ENCODE peak calls at places on chromosomes 1 and 21, in six cellular contexts. P is HCT116, Y is IMR-90, K is tibial nerve, Q is stomach, L is ovary. G is an unnamed sample.

GRCh38 chr1:1959459-1959839 is 40.4 kb upstream of the TMEM52 start:
- DNase-seq in Y (no peak), L (no peak), P (no peak), K (no peak), Q (no peak), G (no peak)

GRCh38 chr1:223401873-223402789 is 8.9 kb downstream of the CCDC185 start:
- DNase-seq in P (peak), Q (no peak), K (no peak), Y (peak), L (no peak), G (no peak)

GRCh38 chr21:27648560-27648959 is 681.7 kb upstream of the ADAMTS5 start:
- DNase-seq in Q (no peak), Y (peak), L (no peak), P (no peak), K (no peak), G (no peak)

GRCh38 chr1:182404764-182405163 is 4.3 kb upstream of the TEDDM1 start:
- DNase-seq in L (no peak), K (no peak), Q (no peak), P (no peak), Y (no peak), G (no peak)

GRCh38 chr21:44424608-44425306 is 30.6 kb upstream of the LRRC3 start:
- DNase-seq in P (no peak), L (no peak), K (peak), Q (no peak), Y (no peak), G (peak)

GRCh38 chr1:202698276-202698675 is 12.0 kb downstream of the SYT2 start:
- DNase-seq in P (no peak), Q (no peak), Y (no peak), K (no peak), L (no peak), G (no peak)

GRCh38 chr1:20266642-20267041 is 24.0 kb upstream of the VWA5B1 start:
- DNase-seq in P (no peak), Q (no peak), K (no peak), Y (no peak), L (no peak), G (no peak)

GRCh38 chr1:61377242-61377958 is 295.0 kb downstream of the NFIA start:
- DNase-seq in Y (no peak), Q (no peak), L (no peak), K (no peak), P (no peak), G (no peak)

GRCh38 chr21:45365186-45365607 is 39.8 kb upstream of the COL18A1 start:
- DNase-seq in Y (no peak), P (no peak), Q (no peak), K (no peak), L (no peak), G (no peak)

GRCh38 chr1:23756676-23757075 is 13.4 kb downstream of the ELOA start:
- DNase-seq in Q (no peak), K (no peak), P (no peak), Y (peak), L (no peak), G (no peak)

GRCh38 chr1:167068761-167069160 is 21.4 kb downstream of the GPA33 start:
- DNase-seq in K (no peak), Q (no peak), P (no peak), Y (no peak), L (no peak), G (no peak)

GRCh38 chr1:167065481-167065880 is 24.7 kb downstream of the GPA33 start:
- DNase-seq in K (no peak), Y (no peak), L (no peak), P (no peak), Q (no peak), G (no peak)

GRCh38 chr1:167067904-167068303 is 22.3 kb downstream of the GPA33 start:
- DNase-seq in Y (no peak), P (no peak), K (no peak), L (no peak), Q (no peak), G (no peak)

GRCh38 chr1:167064622-167065021 is 25.6 kb downstream of the GPA33 start:
- DNase-seq in Q (no peak), Y (no peak), K (no peak), L (no peak), P (no peak), G (no peak)

GRCh38 chr1:167066333-167067122 is 23.6 kb downstream of the GPA33 start:
- DNase-seq in L (peak), K (peak), P (peak), Y (peak), Q (peak), G (peak)
- H3K4me3 ChIP-seq in L (no peak), K (no peak), P (no peak), Y (peak), Q (peak), G (no peak)

DNA sequence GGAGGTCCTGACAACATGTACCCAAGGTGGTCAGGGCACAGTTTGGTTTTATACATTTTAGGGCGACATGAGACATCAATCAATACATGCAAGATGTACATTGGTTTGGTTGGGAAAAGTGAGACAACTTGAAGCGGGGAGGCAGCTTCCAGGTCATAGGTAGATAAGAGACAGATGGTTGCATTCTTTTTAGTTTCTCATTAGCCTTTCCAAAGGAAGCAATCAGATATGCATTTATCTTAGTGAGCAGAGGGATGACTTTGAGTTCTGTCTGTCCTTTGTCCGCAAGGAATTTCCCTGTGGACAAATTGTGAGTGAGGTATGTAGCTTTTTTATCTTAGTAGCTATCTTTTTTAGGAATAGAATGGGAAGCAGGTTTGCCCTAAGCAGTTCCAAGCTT is 10.5 kb upstream of the RBM15 start:
- DNase-seq in Y (no peak), Q (no peak), P (no peak), K (no peak), L (no peak), G (no peak)
- TF ChIP-seq POLR2A in Y (no peak), Q (no peak), P (no peak), K (no peak), L (no peak), G (no peak)

DNA sequence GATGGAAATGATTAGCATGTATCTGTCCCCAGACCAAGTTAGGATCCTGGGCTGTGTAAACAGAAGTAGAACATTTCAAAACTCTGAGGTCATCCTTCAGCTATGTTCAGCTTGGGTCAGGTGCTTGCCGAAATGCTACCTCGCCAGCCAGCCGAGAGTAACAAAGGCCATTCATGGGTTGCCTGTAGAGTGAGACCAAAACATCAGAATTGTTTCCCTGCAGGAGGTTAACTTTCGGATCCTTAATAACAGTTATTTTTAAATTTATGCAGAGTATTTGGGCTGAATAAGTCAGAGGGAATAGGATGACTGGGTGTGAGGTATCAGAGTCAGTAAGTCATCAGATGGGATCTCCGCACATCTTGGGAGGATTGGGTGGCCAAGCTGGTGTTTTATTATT is 35.6 kb downstream of the SMYD2 start:
- DNase-seq in L (no peak), P (no peak), Y (peak), Q (no peak), K (no peak), G (peak)
- H3K27ac ChIP-seq in L (no peak), P (no peak), Y (no peak), Q (no peak), K (no peak), G (no peak)

GRCh38 chr21:16195896-16196443 is 466.2 kb downstream of the USP25 start:
- DNase-seq in Y (no peak), K (no peak), P (no peak), Q (no peak), L (no peak), G (no peak)

GRCh38 chr21:16198546-16198945 is 468.8 kb downstream of the USP25 start:
- DNase-seq in Q (no peak), P (no peak), K (no peak), L (no peak), Y (no peak), G (no peak)

GRCh38 chr21:16195476-16195875 is 465.7 kb downstream of the USP25 start:
- DNase-seq in L (no peak), Y (peak), Q (no peak), P (no peak), K (no peak), G (no peak)

GRCh38 chr21:16194851-16195251 is 465.1 kb downstream of the USP25 start:
- DNase-seq in Y (peak), K (no peak), L (no peak), Q (no peak), P (no peak), G (no peak)

GRCh38 chr21:16196521-16197208 is 466.9 kb downstream of the USP25 start:
- DNase-seq in Q (no peak), K (no peak), L (no peak), Y (no peak), P (no peak), G (no peak)
- H3K4me3 ChIP-seq in Q (peak), K (peak), L (peak), Y (no peak), P (no peak), G (no peak)

GRCh38 chr1:155932487-155932886 is 1.7 kb downstream of the KHDC4 start:
- DNase-seq in K (no peak), Y (no peak), Q (no peak), L (no peak), P (no peak), G (no peak)

GRCh38 chr1:155932085-155932484 is 2.1 kb downstream of the KHDC4 start:
- DNase-seq in L (no peak), Y (no peak), Q (no peak), K (no peak), P (no peak), G (no peak)

GRCh38 chr1:155934933-155935590 is 849 bp upstream of the KHDC4 start:
- DNase-seq in Q (no peak), L (peak), Y (no peak), K (no peak), P (no peak), G (no peak)

GRCh38 chr1:155933591-155934096 is 569 bp downstream of the KHDC4 start:
- DNase-seq in Q (no peak), Y (no peak), L (no peak), K (no peak), P (no peak), G (no peak)

DNA sequence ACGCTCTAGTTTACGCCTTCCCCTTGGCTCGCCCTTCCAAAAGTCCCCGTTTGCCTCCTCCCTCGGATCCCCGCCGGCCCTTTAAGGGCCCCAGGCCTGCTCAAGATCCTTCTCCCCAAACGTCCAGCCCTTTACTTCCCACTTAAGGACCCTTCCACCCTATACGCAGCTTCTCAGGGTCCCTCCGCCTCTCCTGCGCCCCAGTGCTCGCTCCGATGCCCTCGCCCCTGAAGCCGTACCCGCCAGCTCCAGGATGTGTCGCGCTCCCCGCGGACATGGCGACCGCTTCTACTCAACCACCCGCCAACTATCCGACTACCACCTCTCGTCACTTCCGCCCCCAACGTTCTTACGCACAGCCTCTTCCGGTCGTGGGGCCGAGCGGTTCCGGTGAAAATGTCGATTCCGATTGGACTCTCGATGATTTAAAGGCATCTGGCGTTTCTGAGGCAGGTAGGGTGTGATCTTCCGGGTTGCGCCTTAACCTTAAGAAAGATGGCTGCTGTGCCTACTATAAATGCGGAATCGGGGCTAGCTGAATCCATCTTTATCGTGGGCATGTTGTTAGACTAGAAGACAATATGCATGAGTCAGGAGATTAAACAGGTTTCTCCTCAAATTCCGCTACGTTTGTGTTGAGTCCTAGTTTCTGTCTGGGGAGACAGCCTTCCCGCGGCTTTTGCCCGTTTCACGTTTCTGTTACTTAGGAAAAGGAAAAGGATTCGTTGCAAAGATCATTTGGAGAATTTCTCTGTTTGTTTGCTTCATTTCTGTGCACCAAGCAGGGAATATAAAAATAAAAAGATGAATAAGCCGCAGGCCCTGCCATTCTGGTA is at the start of gene KHDC4:
- DNase-seq in K (peak), L (peak), Y (peak), Q (peak), P (peak), G (peak)
- TF ChIP-seq POLR2A in K (peak), L (peak), Y (peak), Q (peak), P (peak), G (peak)

GRCh38 chr1:22075718-22076117 is 23.2 kb downstream of the CDC42 start:
- DNase-seq in L (no peak), K (no peak), Y (no peak), P (no peak), Q (no peak), G (no peak)

GRCh38 chr1:22074803-22075202 is 22.3 kb downstream of the CDC42 start:
- DNase-seq in P (no peak), Y (no peak), K (no peak), Q (no peak), L (no peak), G (no peak)

GRCh38 chr1:22076346-22076745 is 23.8 kb downstream of the CDC42 start:
- DNase-seq in K (no peak), Y (no peak), L (no peak), Q (no peak), P (no peak), G (no peak)

DNA sequence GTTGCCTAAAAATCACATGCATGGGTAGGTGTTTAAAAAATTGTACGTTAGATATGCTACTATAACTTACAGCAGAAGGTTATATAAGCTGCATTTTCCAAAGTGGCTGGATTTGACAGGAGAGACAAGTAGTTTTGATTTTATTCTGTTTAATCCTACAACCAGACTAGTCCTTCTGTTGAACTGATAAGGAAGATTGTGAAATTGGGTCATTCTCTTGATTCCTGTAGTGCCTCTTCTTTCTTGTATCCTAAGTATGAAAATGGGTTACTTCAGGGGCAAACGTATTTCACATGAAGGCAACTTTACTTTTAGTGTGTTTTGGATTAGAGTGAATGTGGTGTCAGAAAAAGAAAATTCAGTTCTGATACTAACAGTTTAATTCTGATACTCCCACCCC is 19.0 kb downstream of the CDC42 start:
- DNase-seq in P (no peak), L (no peak), Q (no peak), Y (no peak), K (no peak), G (no peak)
- H3K27ac ChIP-seq in P (no peak), L (no peak), Q (no peak), Y (no peak), K (no peak), G (no peak)

GRCh38 chr1:14946567-14947285 is 206.8 kb upstream of the TMEM51 start:
- DNase-seq in K (no peak), Y (peak), P (no peak), Q (peak), L (no peak), G (no peak)

GRCh38 chr1:14945132-14946010 is 208.2 kb upstream of the TMEM51 start:
- DNase-seq in Y (peak), P (no peak), K (no peak), Q (peak), L (peak), G (peak)

GRCh38 chr1:14947421-14947820 is 206.1 kb upstream of the TMEM51 start:
- DNase-seq in K (no peak), L (no peak), Q (no peak), P (no peak), Y (no peak), G (no peak)

GRCh38 chr1:14944471-14944981 is 209.0 kb upstream of the TMEM51 start:
- DNase-seq in K (no peak), L (no peak), Y (no peak), Q (no peak), P (no peak), G (no peak)

GRCh38 chr1:14946011-14946359 is 207.6 kb upstream of the TMEM51 start:
- DNase-seq in Q (no peak), Y (no peak), L (no peak), K (no peak), P (no peak), G (no peak)
- H3K4me3 ChIP-seq in Q (no peak), Y (peak), L (no peak), K (no peak), P (no peak), G (no peak)

G was measured in right lobe of liver.